ENCODE peak calls at places on chromosomes 5 and 9, in six cellular contexts. One of them, this sample, is unnamed.

GRCh38 chr9:18683312-18683711 is 209.4 kb downstream of the ADAMTSL1 start:
- DNase-seq in GM13977: no peak
- DNase-seq in EL: no peak
- DNase-seq in left ventricle myocardium inferior: no peak
- DNase-seq in astrocyte: no peak
- DNase-seq in nephron progenitor cell: no peak
- DNase-seq in this sample: no peak

GRCh38 chr5:148687427-148687826 is 33.1 kb upstream of the HTR4 start:
- DNase-seq in EL: peak
- DNase-seq in left ventricle myocardium inferior: no peak
- DNase-seq in nephron progenitor cell: peak
- DNase-seq in GM13977: no peak
- DNase-seq in astrocyte: no peak
- DNase-seq in this sample: peak

GRCh38 chr5:75017971-75018370 is 34.4 kb downstream of the GCNT4 start:
- DNase-seq in GM13977: no peak
- DNase-seq in nephron progenitor cell: no peak
- DNase-seq in astrocyte: no peak
- DNase-seq in EL: no peak
- DNase-seq in left ventricle myocardium inferior: no peak
- DNase-seq in this sample: no peak

GRCh38 chr9:126927419-126927818 is 12.8 kb downstream of the RALGPS1 start:
- DNase-seq in left ventricle myocardium inferior: no peak
- DNase-seq in astrocyte: no peak
- DNase-seq in GM13977: no peak
- DNase-seq in EL: no peak
- DNase-seq in nephron progenitor cell: peak
- DNase-seq in this sample: peak

GRCh38 chr5:54518146-54519082 is 855 bp downstream of the SNX18 start:
- DNase-seq in nephron progenitor cell: peak
- DNase-seq in astrocyte: no peak
- DNase-seq in left ventricle myocardium inferior: peak
- DNase-seq in EL: peak
- DNase-seq in GM13977: peak
- DNase-seq in this sample: peak

GRCh38 chr9:132193227-132194110 is 31.6 kb downstream of the NTNG2 start:
- DNase-seq in GM13977: no peak
- DNase-seq in astrocyte: no peak
- DNase-seq in nephron progenitor cell: no peak
- DNase-seq in left ventricle myocardium inferior: no peak
- DNase-seq in EL: no peak
- DNase-seq in this sample: no peak

GRCh38 chr9:112925058-112925641 is 34.5 kb upstream of the SLC46A2 start:
- DNase-seq in astrocyte: peak
- DNase-seq in nephron progenitor cell: peak
- DNase-seq in left ventricle myocardium inferior: no peak
- DNase-seq in EL: peak
- DNase-seq in GM13977: peak
- DNase-seq in this sample: peak

GRCh38 chr9:90300901-90301688 is 341.5 kb downstream of the DIRAS2 start:
- DNase-seq in GM13977: no peak
- DNase-seq in EL: peak
- DNase-seq in nephron progenitor cell: no peak
- DNase-seq in left ventricle myocardium inferior: peak
- DNase-seq in astrocyte: peak
- DNase-seq in this sample: peak

GRCh38 chr5:17989567-17989966 is 355.3 kb downstream of the TAF11L14 start:
- DNase-seq in GM13977: no peak
- DNase-seq in left ventricle myocardium inferior: no peak
- DNase-seq in astrocyte: no peak
- DNase-seq in EL: no peak
- DNase-seq in nephron progenitor cell: no peak
- DNase-seq in this sample: no peak

This sample was measured in kidney tubule cell.